ENCODE peak calls at places on chromosome 22, in four cellular contexts. S is A549, I is SJSA1, C is foreskin fibroblast. U is an unnamed sample.

GRCh38 chr22:26846645-26847044 is 189.3 kb downstream of the MIAT start:
- DNase-seq in S (no peak), C (no peak), I (peak; percentile 28), U (no peak)

GRCh38 chr22:26474687-26475086 is 8.9 kb downstream of the HPS4 start:
- DNase-seq in I (no peak), C (no peak), S (no peak), U (no peak)

GRCh38 chr22:26033071-26033470 is 136.2 kb upstream of the SEZ6L start:
- DNase-seq in I (no peak), S (no peak), C (no peak), U (no peak)

GRCh38 chr22:22878801-22879674 is 8.6 kb upstream of the IGLL5 start:
- DNase-seq in C (no peak), S (no peak), I (no peak), U (no peak)

GRCh38 chr22:45885941-45886395 is 91.0 kb downstream of the WNT7B start:
- DNase-seq in I (no peak), S (no peak), C (no peak), U (no peak)

GRCh38 chr22:39284142-39284980 is 35.1 kb downstream of the RPL3 start:
- DNase-seq in C (no peak), S (no peak), I (no peak), U (no peak)

GRCh38 chr22:27990879-27991278 is 71.8 kb upstream of the PITPNB start:
- DNase-seq in S (peak; percentile 16), I (peak; percentile 8), C (peak; percentile 26), U (no peak)

GRCh38 chr22:20126284-20127029 is 5.1 kb upstream of the ZDHHC8 start:
- DNase-seq in I (no peak), C (no peak), S (no peak), U (no peak)

GRCh38 chr22:31286360-31287255 is 5.7 kb downstream of the PIK3IP1 start:
- DNase-seq in S (no peak), C (no peak), I (no peak), U (peak; percentile 56)

GRCh38 chr22:45878901-45879551 is 97.9 kb downstream of the WNT7B start:
- DNase-seq in C (no peak), I (no peak), S (no peak), U (no peak)

GRCh38 chr22:41478891-41479521 is 10.1 kb downstream of the ACO2 start:
- DNase-seq in C (peak; percentile 64), S (no peak), I (no peak), U (no peak)

GRCh38 chr22:19871845-19872778 is 17.4 kb upstream of the GNB1L start:
- DNase-seq in I (no peak), S (no peak), C (no peak), U (peak; percentile 3)

GRCh38 chr22:46069518-46070214 is 80.7 kb upstream of the PPARA start:
- DNase-seq in C (peak; percentile 97), S (peak; percentile 96), I (peak; percentile 92), U (peak; percentile 94)

GRCh38 chr22:41197808-41198585 is 7.1 kb upstream of the L3MBTL2 start:
- DNase-seq in I (peak; percentile 86), S (no peak), C (peak; percentile 66), U (peak; percentile 41)

GRCh38 chr22:41561335-41561734 is 525 bp downstream of the CSDC2 start:
- DNase-seq in C (no peak), S (no peak), I (no peak), U (peak; percentile 59)

GRCh38 chr22:38724926-38725571 is 19.3 kb downstream of the GTPBP1 start:
- DNase-seq in C (peak; percentile 67), I (no peak), S (peak; percentile 49), U (no peak)

GRCh38 chr22:50102946-50103345 is 13.1 kb downstream of the MOV10L1 start:
- DNase-seq in S (peak; percentile 12), C (no peak), I (no peak), U (no peak)

GRCh38 chr22:21633481-21633880 is 921 bp downstream of the CCDC116 start:
- DNase-seq in I (no peak), C (no peak), S (no peak), U (no peak)

GRCh38 chr22:29208879-29209623 is 3.4 kb downstream of the EMID1 start:
- DNase-seq in I (no peak), C (no peak), S (no peak), U (no peak)

GRCh38 chr22:25018009-25018408 is 65.5 kb downstream of the KIAA1671 start:
- DNase-seq in C (no peak), I (no peak), S (no peak), U (no peak)

GRCh38 chr22:23225724-23226496 is 45.6 kb downstream of the BCR start:
- DNase-seq in I (peak; percentile 66), S (peak; percentile 36), C (peak; percentile 50), U (no peak)

GRCh38 chr22:36465232-36466021 is 16.0 kb downstream of the TXN2 start:
- DNase-seq in S (peak; percentile 87), I (peak; percentile 97), C (peak; percentile 85), U (no peak)

GRCh38 chr22:36374603-36375024 is 13.2 kb downstream of the MYH9 start:
- DNase-seq in C (peak; percentile 75), S (peak; percentile 73), I (no peak), U (no peak)

GRCh38 chr22:35380013-35380412 is 883 bp upstream of the HMOX1 start:
- DNase-seq in S (no peak), I (no peak), C (peak; percentile 72), U (no peak)

GRCh38 chr22:47564651-47565050 is 802.2 kb downstream of the TBC1D22A start:
- DNase-seq in S (no peak), C (no peak), I (no peak), U (peak; percentile 22)

GRCh38 chr22:38802671-38803121 is 8.8 kb upstream of the DNAL4 start:
- DNase-seq in S (peak; percentile 86), I (peak; percentile 19), C (peak; percentile 98), U (no peak)

GRCh38 chr22:33325232-33326004 is 267.2 kb upstream of the SYN3 start:
- DNase-seq in S (no peak), I (no peak), C (no peak), U (no peak)

GRCh38 chr22:45441158-45441557 is 27.7 kb downstream of the RIBC2 start:
- DNase-seq in C (peak; percentile 89), S (peak; percentile 57), I (peak; percentile 47), U (peak; percentile 38)

GRCh38 chr22:26580240-26580962 is 9.5 kb downstream of the TPST2 start:
- DNase-seq in S (no peak), C (no peak), I (no peak), U (no peak)

GRCh38 chr22:36368359-36368983 is 19.3 kb downstream of the MYH9 start:
- DNase-seq in C (peak; percentile 86), I (peak; percentile 93), S (peak; percentile 57), U (peak; percentile 90)

GRCh38 chr22:37481347-37481907 is 4.8 kb downstream of the MFNG start:
- DNase-seq in S (no peak), I (no peak), C (no peak), U (no peak)

GRCh38 chr22:37479196-37479595 is 7.0 kb downstream of the MFNG start:
- DNase-seq in S (no peak), C (no peak), I (no peak), U (no peak)

GRCh38 chr22:37483050-37483449 is 3.1 kb downstream of the MFNG start:
- DNase-seq in I (no peak), S (no peak), C (no peak), U (no peak)

GRCh38 chr22:37482244-37482643 is 3.9 kb downstream of the MFNG start:
- DNase-seq in I (no peak), S (no peak), C (no peak), U (no peak)

GRCh38 chr22:37480387-37481346 is 5.5 kb downstream of the MFNG start:
- DNase-seq in C (no peak), S (no peak), I (no peak), U (no peak)
- H3K4me3 ChIP-seq in C (no peak overlapping the region), S (no peak overlapping the region), I (no peak overlapping the region), U (no peak overlapping the region)

GRCh38 chr22:43829904-43830851 is 18.1 kb upstream of the EFCAB6 start:
- DNase-seq in C (peak; percentile 77), I (no peak), S (no peak), U (no peak)
- H3K4me3 ChIP-seq in C (no peak overlapping the region), I (no peak overlapping the region), S (no peak overlapping the region), U (no peak overlapping the region)

GRCh38 chr22:42662114-42663021 is 13.2 kb upstream of the CYB5R3 start:
- DNase-seq in I (peak; percentile 75), S (peak; percentile 68), C (peak; percentile 85), U (peak; percentile 92)
- H3K4me3 ChIP-seq in I (peak overlapping the region; percentile 36), S (peak overlapping the region; percentile 71), C (peak overlapping the region; percentile 64), U (peak overlapping the region; percentile 56)

GRCh38 chr22:17132112-17132511 is 11.0 kb upstream of the TMEM121B start:
- DNase-seq in C (no peak), I (no peak), S (no peak), U (no peak)

GRCh38 chr22:17130199-17130598 is 9.0 kb upstream of the TMEM121B start:
- DNase-seq in S (peak; percentile 6), I (no peak), C (peak; percentile 55), U (no peak)

GRCh38 chr22:17133137-17133536 is 12.0 kb upstream of the TMEM121B start:
- DNase-seq in C (no peak), S (no peak), I (no peak), U (no peak)

GRCh38 chr22:17135153-17135760 is 14.1 kb upstream of the TMEM121B start:
- DNase-seq in I (no peak), S (no peak), C (no peak), U (no peak)

DNA sequence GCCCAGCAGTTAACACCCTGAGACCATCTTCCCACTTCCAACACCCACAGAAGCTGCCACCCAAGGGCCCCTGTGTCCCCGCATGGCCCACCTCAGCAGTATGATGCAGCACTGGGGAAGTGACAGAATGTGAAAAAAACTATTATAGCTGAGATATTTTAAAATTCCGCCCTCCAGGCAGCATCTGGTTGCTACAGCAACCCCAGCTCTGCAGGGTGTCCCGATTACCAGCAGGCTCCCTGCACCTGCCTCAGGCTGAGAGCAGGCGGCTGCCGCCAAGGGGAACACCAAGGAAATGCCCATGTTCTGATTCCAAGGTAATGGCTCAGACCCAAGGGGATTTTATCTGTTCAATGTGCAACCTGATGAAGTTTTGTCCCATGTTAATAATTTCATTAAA is 10.5 kb upstream of the TMEM121B start:
- DNase-seq in S (no peak), C (no peak), I (no peak), U (peak; percentile 49)
- H3K4me3 ChIP-seq in S (no peak overlapping the region), C (no peak overlapping the region), I (no peak overlapping the region), U (no peak overlapping the region)